ENCODE peak calls at places on chromosome 18, in eight cellular contexts. One of them, this sample, is unnamed.

GRCh38 chr18:57427429-57428181 is 7.6 kb upstream of the ONECUT2 start:
- DNase-seq in fibroblast of the aortic adventitia: no peak
- DNase-seq in bronchial epithelial cell: no peak
- DNase-seq in AG10803: no peak
- DNase-seq in astrocyte of the spinal cord: no peak
- DNase-seq in astrocyte: no peak
- DNase-seq in WERI-Rb-1: no peak
- DNase-seq in A549: no peak
- DNase-seq in this sample: peak

GRCh38 chr18:5646739-5647138 is 102.9 kb upstream of the EPB41L3 start:
- DNase-seq in fibroblast of the aortic adventitia: no peak
- DNase-seq in A549: no peak
- DNase-seq in astrocyte of the spinal cord: no peak
- DNase-seq in astrocyte: peak
- DNase-seq in AG10803: no peak
- DNase-seq in WERI-Rb-1: no peak
- DNase-seq in bronchial epithelial cell: no peak
- DNase-seq in this sample: no peak

GRCh38 chr18:10822457-10822856 is 296.6 kb downstream of the NAPG start:
- DNase-seq in WERI-Rb-1: no peak
- DNase-seq in AG10803: no peak
- DNase-seq in astrocyte: peak
- DNase-seq in A549: no peak
- DNase-seq in fibroblast of the aortic adventitia: no peak
- DNase-seq in astrocyte of the spinal cord: no peak
- DNase-seq in bronchial epithelial cell: no peak
- DNase-seq in this sample: no peak

GRCh38 chr18:48376406-48376805 is 32.8 kb downstream of the ZBTB7C start:
- DNase-seq in bronchial epithelial cell: no peak
- DNase-seq in astrocyte of the spinal cord: no peak
- DNase-seq in AG10803: no peak
- DNase-seq in astrocyte: no peak
- DNase-seq in fibroblast of the aortic adventitia: no peak
- DNase-seq in WERI-Rb-1: no peak
- DNase-seq in A549: no peak
- DNase-seq in this sample: no peak

GRCh38 chr18:63890950-63891304 is 3.4 kb downstream of the SERPINB2 start:
- DNase-seq in AG10803: no peak
- DNase-seq in bronchial epithelial cell: peak
- DNase-seq in fibroblast of the aortic adventitia: no peak
- DNase-seq in astrocyte: no peak
- DNase-seq in astrocyte of the spinal cord: peak
- DNase-seq in A549: peak
- DNase-seq in WERI-Rb-1: no peak
- DNase-seq in this sample: no peak

GRCh38 chr18:78932281-78932680 is 47.3 kb upstream of the SALL3 start:
- DNase-seq in A549: no peak
- DNase-seq in astrocyte: no peak
- DNase-seq in bronchial epithelial cell: no peak
- DNase-seq in fibroblast of the aortic adventitia: no peak
- DNase-seq in astrocyte of the spinal cord: no peak
- DNase-seq in WERI-Rb-1: no peak
- DNase-seq in AG10803: no peak
- DNase-seq in this sample: no peak

GRCh38 chr18:51107082-51107481 is 77.1 kb downstream of the SMAD4 start:
- DNase-seq in astrocyte: no peak
- DNase-seq in bronchial epithelial cell: no peak
- DNase-seq in fibroblast of the aortic adventitia: no peak
- DNase-seq in WERI-Rb-1: no peak
- DNase-seq in AG10803: no peak
- DNase-seq in A549: no peak
- DNase-seq in astrocyte of the spinal cord: no peak
- DNase-seq in this sample: no peak

GRCh38 chr18:7626922-7627440 is 59.9 kb downstream of the PTPRM start:
- DNase-seq in astrocyte of the spinal cord: peak
- DNase-seq in AG10803: peak
- DNase-seq in fibroblast of the aortic adventitia: peak
- DNase-seq in WERI-Rb-1: no peak
- DNase-seq in A549: peak
- DNase-seq in astrocyte: peak
- DNase-seq in bronchial epithelial cell: peak
- DNase-seq in this sample: peak

GRCh38 chr18:478679-479078 is 21.8 kb downstream of the COLEC12 start:
- DNase-seq in A549: no peak
- DNase-seq in fibroblast of the aortic adventitia: peak
- DNase-seq in AG10803: peak
- DNase-seq in astrocyte of the spinal cord: peak
- DNase-seq in astrocyte: peak
- DNase-seq in bronchial epithelial cell: no peak
- DNase-seq in WERI-Rb-1: no peak
- DNase-seq in this sample: no peak

GRCh38 chr18:56869189-56869777 is 218.1 kb downstream of the WDR7 start:
- DNase-seq in AG10803: peak
- DNase-seq in astrocyte of the spinal cord: peak
- DNase-seq in bronchial epithelial cell: peak
- DNase-seq in WERI-Rb-1: peak
- DNase-seq in fibroblast of the aortic adventitia: peak
- DNase-seq in A549: peak
- DNase-seq in astrocyte: peak
- DNase-seq in this sample: peak

GRCh38 chr18:21703241-21703820 is 1.2 kb downstream of the ABHD3 start:
- DNase-seq in astrocyte of the spinal cord: no peak
- DNase-seq in A549: peak
- DNase-seq in AG10803: no peak
- DNase-seq in WERI-Rb-1: no peak
- DNase-seq in bronchial epithelial cell: peak
- DNase-seq in astrocyte: no peak
- DNase-seq in fibroblast of the aortic adventitia: no peak
- DNase-seq in this sample: no peak

GRCh38 chr18:38038242-38038641 is 472.6 kb upstream of the CELF4 start:
- DNase-seq in astrocyte: no peak
- DNase-seq in A549: no peak
- DNase-seq in bronchial epithelial cell: peak
- DNase-seq in fibroblast of the aortic adventitia: no peak
- DNase-seq in AG10803: no peak
- DNase-seq in astrocyte of the spinal cord: no peak
- DNase-seq in WERI-Rb-1: no peak
- DNase-seq in this sample: no peak

GRCh38 chr18:68533641-68534040 is 181.3 kb downstream of the TMX3 start:
- DNase-seq in WERI-Rb-1: no peak
- DNase-seq in fibroblast of the aortic adventitia: peak
- DNase-seq in astrocyte of the spinal cord: no peak
- DNase-seq in bronchial epithelial cell: no peak
- DNase-seq in A549: no peak
- DNase-seq in astrocyte: no peak
- DNase-seq in AG10803: no peak
- DNase-seq in this sample: no peak

GRCh38 chr18:28177828-28178635 is 1.1 kb upstream of the CDH2 start:
- DNase-seq in WERI-Rb-1: peak
- DNase-seq in astrocyte of the spinal cord: peak
- DNase-seq in astrocyte: peak
- DNase-seq in A549: peak
- DNase-seq in bronchial epithelial cell: peak
- DNase-seq in fibroblast of the aortic adventitia: peak
- DNase-seq in AG10803: peak
- DNase-seq in this sample: peak

GRCh38 chr18:62771494-62771893 is 56.2 kb downstream of the PHLPP1 start:
- DNase-seq in A549: no peak
- DNase-seq in astrocyte of the spinal cord: no peak
- DNase-seq in bronchial epithelial cell: no peak
- DNase-seq in WERI-Rb-1: no peak
- DNase-seq in AG10803: no peak
- DNase-seq in fibroblast of the aortic adventitia: no peak
- DNase-seq in astrocyte: no peak
- DNase-seq in this sample: no peak

GRCh38 chr18:69968073-69968472 is 20.4 kb upstream of the CD226 start:
- DNase-seq in A549: no peak
- DNase-seq in AG10803: no peak
- DNase-seq in fibroblast of the aortic adventitia: no peak
- DNase-seq in astrocyte: no peak
- DNase-seq in astrocyte of the spinal cord: no peak
- DNase-seq in WERI-Rb-1: no peak
- DNase-seq in bronchial epithelial cell: no peak
- DNase-seq in this sample: no peak
- TF ChIP-seq CTCF in A549: no peak
- TF ChIP-seq CTCF in AG10803: no peak
- TF ChIP-seq CTCF in fibroblast of the aortic adventitia: no peak
- TF ChIP-seq CTCF in astrocyte: no peak
- TF ChIP-seq CTCF in astrocyte of the spinal cord: no peak
- TF ChIP-seq CTCF in WERI-Rb-1: no peak
- TF ChIP-seq CTCF in bronchial epithelial cell: no peak
- TF ChIP-seq CTCF in this sample: no peak

GRCh38 chr18:12046751-12047335 is 46.8 kb upstream of the ANKRD62 start:
- DNase-seq in astrocyte: no peak
- DNase-seq in fibroblast of the aortic adventitia: no peak
- DNase-seq in WERI-Rb-1: no peak
- DNase-seq in astrocyte of the spinal cord: no peak
- DNase-seq in bronchial epithelial cell: no peak
- DNase-seq in AG10803: no peak
- DNase-seq in A549: no peak
- DNase-seq in this sample: no peak
- TF ChIP-seq CTCF in astrocyte: no peak
- TF ChIP-seq CTCF in fibroblast of the aortic adventitia: no peak
- TF ChIP-seq CTCF in WERI-Rb-1: peak
- TF ChIP-seq CTCF in astrocyte of the spinal cord: no peak
- TF ChIP-seq CTCF in bronchial epithelial cell: peak
- TF ChIP-seq CTCF in AG10803: no peak
- TF ChIP-seq CTCF in A549: peak
- TF ChIP-seq CTCF in this sample: peak

GRCh38 chr18:45251236-45251635 is 364.0 kb upstream of the SLC14A2 start:
- DNase-seq in bronchial epithelial cell: no peak
- DNase-seq in astrocyte: peak
- DNase-seq in WERI-Rb-1: no peak
- DNase-seq in astrocyte of the spinal cord: no peak
- DNase-seq in AG10803: no peak
- DNase-seq in fibroblast of the aortic adventitia: no peak
- DNase-seq in A549: no peak
- DNase-seq in this sample: no peak

GRCh38 chr18:45254683-45255082 is 360.6 kb upstream of the SLC14A2 start:
- DNase-seq in fibroblast of the aortic adventitia: peak
- DNase-seq in astrocyte: peak
- DNase-seq in bronchial epithelial cell: peak
- DNase-seq in WERI-Rb-1: no peak
- DNase-seq in A549: no peak
- DNase-seq in astrocyte of the spinal cord: no peak
- DNase-seq in AG10803: peak
- DNase-seq in this sample: no peak

GRCh38 chr18:45252474-45252873 is 362.8 kb upstream of the SLC14A2 start:
- DNase-seq in astrocyte of the spinal cord: no peak
- DNase-seq in WERI-Rb-1: no peak
- DNase-seq in A549: no peak
- DNase-seq in AG10803: no peak
- DNase-seq in astrocyte: no peak
- DNase-seq in bronchial epithelial cell: no peak
- DNase-seq in fibroblast of the aortic adventitia: no peak
- DNase-seq in this sample: no peak

GRCh38 chr18:45253973-45254372 is 361.3 kb upstream of the SLC14A2 start:
- DNase-seq in A549: no peak
- DNase-seq in WERI-Rb-1: no peak
- DNase-seq in AG10803: no peak
- DNase-seq in fibroblast of the aortic adventitia: no peak
- DNase-seq in bronchial epithelial cell: no peak
- DNase-seq in astrocyte of the spinal cord: no peak
- DNase-seq in astrocyte: no peak
- DNase-seq in this sample: no peak

DNA sequence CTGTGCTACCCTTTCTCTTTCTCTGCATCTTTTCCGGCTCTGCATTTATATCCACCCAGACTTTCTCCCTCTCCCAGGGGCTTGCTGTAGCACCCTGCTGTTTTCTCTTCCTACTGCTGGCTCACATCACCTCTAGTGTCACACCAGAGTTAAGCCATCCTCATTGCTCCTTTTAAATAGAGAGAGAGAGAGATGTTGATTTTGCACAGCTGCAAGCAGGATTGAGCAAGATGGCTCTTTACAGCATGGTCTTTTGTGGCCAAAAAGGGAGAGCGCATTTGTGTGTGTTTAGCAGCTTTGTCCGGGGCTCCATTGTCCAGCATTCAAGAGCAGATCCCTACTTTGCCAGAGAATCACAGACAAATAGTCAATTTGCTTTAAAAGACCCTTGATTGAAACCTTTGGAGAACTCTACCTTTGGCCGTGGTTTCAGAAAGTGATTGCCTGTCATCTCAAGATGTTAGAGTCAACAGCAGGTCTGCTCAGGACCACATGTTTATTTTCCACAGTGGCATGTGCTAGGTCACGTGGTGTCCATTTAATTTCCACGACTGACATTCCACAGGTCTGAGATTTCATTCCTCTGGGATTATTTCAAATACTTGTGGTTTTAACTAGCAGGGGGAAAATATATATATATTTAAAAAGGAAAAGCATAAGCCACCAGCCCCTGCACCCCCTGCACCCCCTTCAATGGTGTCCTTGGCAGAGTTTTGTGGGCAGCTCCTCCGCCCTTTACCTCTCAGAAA is 360.0 kb upstream of the SLC14A2 start:
- DNase-seq in astrocyte of the spinal cord: peak
- DNase-seq in A549: no peak
- DNase-seq in bronchial epithelial cell: peak
- DNase-seq in fibroblast of the aortic adventitia: peak
- DNase-seq in AG10803: peak
- DNase-seq in WERI-Rb-1: no peak
- DNase-seq in astrocyte: peak
- DNase-seq in this sample: no peak
- TF ChIP-seq CTCF in astrocyte of the spinal cord: no peak
- TF ChIP-seq CTCF in A549: no peak
- TF ChIP-seq CTCF in bronchial epithelial cell: no peak
- TF ChIP-seq CTCF in fibroblast of the aortic adventitia: peak
- TF ChIP-seq CTCF in AG10803: peak
- TF ChIP-seq CTCF in WERI-Rb-1: no peak
- TF ChIP-seq CTCF in astrocyte: no peak
- TF ChIP-seq CTCF in this sample: no peak

GRCh38 chr18:12574494-12575185 is 83.3 kb downstream of the SPIRE1 start:
- DNase-seq in AG10803: no peak
- DNase-seq in astrocyte: no peak
- DNase-seq in bronchial epithelial cell: no peak
- DNase-seq in fibroblast of the aortic adventitia: no peak
- DNase-seq in astrocyte of the spinal cord: no peak
- DNase-seq in WERI-Rb-1: no peak
- DNase-seq in A549: no peak
- DNase-seq in this sample: no peak

GRCh38 chr18:12580630-12581342 is 77.1 kb downstream of the SPIRE1 start:
- DNase-seq in A549: no peak
- DNase-seq in WERI-Rb-1: no peak
- DNase-seq in bronchial epithelial cell: peak
- DNase-seq in AG10803: no peak
- DNase-seq in fibroblast of the aortic adventitia: no peak
- DNase-seq in astrocyte of the spinal cord: no peak
- DNase-seq in astrocyte: no peak
- DNase-seq in this sample: no peak

GRCh38 chr18:12579775-12580174 is 78.1 kb downstream of the SPIRE1 start:
- DNase-seq in fibroblast of the aortic adventitia: no peak
- DNase-seq in astrocyte: no peak
- DNase-seq in bronchial epithelial cell: no peak
- DNase-seq in astrocyte of the spinal cord: no peak
- DNase-seq in AG10803: no peak
- DNase-seq in A549: no peak
- DNase-seq in WERI-Rb-1: no peak
- DNase-seq in this sample: no peak

DNA sequence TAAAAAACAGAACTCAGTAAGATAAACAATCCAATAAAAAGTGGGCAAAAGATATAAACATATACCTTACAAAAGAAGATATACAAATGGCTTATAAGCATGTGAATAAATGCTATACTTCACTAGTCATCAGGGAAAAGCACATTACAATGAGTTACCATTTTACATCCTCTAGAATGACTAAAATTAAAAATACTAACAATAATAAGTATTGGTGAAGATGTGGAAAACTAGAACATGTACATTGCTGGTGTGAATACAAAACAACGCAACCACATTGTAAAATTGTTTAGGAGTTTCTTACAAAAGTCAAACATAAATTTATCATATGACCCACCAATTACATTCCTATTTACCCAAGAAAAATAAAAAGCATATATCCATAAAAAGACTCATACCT is 80.1 kb downstream of the SPIRE1 start:
- DNase-seq in fibroblast of the aortic adventitia: no peak
- DNase-seq in WERI-Rb-1: no peak
- DNase-seq in AG10803: no peak
- DNase-seq in bronchial epithelial cell: no peak
- DNase-seq in astrocyte: no peak
- DNase-seq in astrocyte of the spinal cord: no peak
- DNase-seq in A549: no peak
- DNase-seq in this sample: no peak
- TF ChIP-seq CTCF in fibroblast of the aortic adventitia: no peak
- TF ChIP-seq CTCF in WERI-Rb-1: no peak
- TF ChIP-seq CTCF in AG10803: no peak
- TF ChIP-seq CTCF in bronchial epithelial cell: no peak
- TF ChIP-seq CTCF in astrocyte: no peak
- TF ChIP-seq CTCF in astrocyte of the spinal cord: no peak
- TF ChIP-seq CTCF in A549: no peak
- TF ChIP-seq CTCF in this sample: no peak